ENCODE peak calls at places on chromosomes 11 and 22, in eight cellular contexts. One of them, this sample, is unnamed.
A peak's percentile ranks its signal among the peaks of the same experiment; 100 is the strongest.

GRCh38 chr11:119169272-119169719 is 771 bp downstream of the NLRX1 start:
- DNase-seq in kidney tubule cell: peak; percentile 89
- DNase-seq in HCT116: peak; percentile 53
- DNase-seq in AG04450: no peak
- DNase-seq in anterior cingulate cortex: no peak
- DNase-seq in NCI-H774: peak; percentile 26
- DNase-seq in colonic mucosa: peak; percentile 36
- DNase-seq in activated naive CD8-positive, alpha-beta T cell treated with anti-CD3 and anti-CD28 coated beads, Interleukin-2, amount 50 U/mL, for 24 hours: peak; percentile 51
- DNase-seq in this sample: no peak

GRCh38 chr11:86588566-86589090 is 83.8 kb downstream of the ME3 start:
- DNase-seq in kidney tubule cell: peak; percentile 84
- DNase-seq in HCT116: no peak
- DNase-seq in AG04450: no peak
- DNase-seq in anterior cingulate cortex: no peak
- DNase-seq in NCI-H774: peak; percentile 76
- DNase-seq in colonic mucosa: no peak
- DNase-seq in activated naive CD8-positive, alpha-beta T cell treated with anti-CD3 and anti-CD28 coated beads, Interleukin-2, amount 50 U/mL, for 24 hours: no peak
- DNase-seq in this sample: no peak

GRCh38 chr11:122154227-122154626 is 38.2 kb upstream of the BLID start:
- DNase-seq in kidney tubule cell: no peak
- DNase-seq in HCT116: no peak
- DNase-seq in AG04450: no peak
- DNase-seq in anterior cingulate cortex: no peak
- DNase-seq in NCI-H774: no peak
- DNase-seq in colonic mucosa: no peak
- DNase-seq in activated naive CD8-positive, alpha-beta T cell treated with anti-CD3 and anti-CD28 coated beads, Interleukin-2, amount 50 U/mL, for 24 hours: no peak
- DNase-seq in this sample: no peak

GRCh38 chr11:81578571-81578970 is 1155.1 kb downstream of the FAM181B start:
- DNase-seq in kidney tubule cell: no peak
- DNase-seq in HCT116: no peak
- DNase-seq in AG04450: no peak
- DNase-seq in anterior cingulate cortex: no peak
- DNase-seq in NCI-H774: no peak
- DNase-seq in colonic mucosa: no peak
- DNase-seq in activated naive CD8-positive, alpha-beta T cell treated with anti-CD3 and anti-CD28 coated beads, Interleukin-2, amount 50 U/mL, for 24 hours: no peak
- DNase-seq in this sample: no peak

GRCh38 chr11:62487698-62488551 is 58.7 kb downstream of the AHNAK start:
- DNase-seq in kidney tubule cell: no peak
- DNase-seq in HCT116: no peak
- DNase-seq in AG04450: no peak
- DNase-seq in anterior cingulate cortex: no peak
- DNase-seq in NCI-H774: peak; percentile 50
- DNase-seq in colonic mucosa: no peak
- DNase-seq in activated naive CD8-positive, alpha-beta T cell treated with anti-CD3 and anti-CD28 coated beads, Interleukin-2, amount 50 U/mL, for 24 hours: no peak
- DNase-seq in this sample: no peak

GRCh38 chr11:118657238-118657637 is 22.2 kb downstream of the TREH start:
- DNase-seq in kidney tubule cell: no peak
- DNase-seq in HCT116: no peak
- DNase-seq in AG04450: no peak
- DNase-seq in anterior cingulate cortex: no peak
- DNase-seq in NCI-H774: no peak
- DNase-seq in colonic mucosa: no peak
- DNase-seq in activated naive CD8-positive, alpha-beta T cell treated with anti-CD3 and anti-CD28 coated beads, Interleukin-2, amount 50 U/mL, for 24 hours: no peak
- DNase-seq in this sample: no peak

GRCh38 chr22:43956805-43957463 is 1.7 kb downstream of the SAMM50 start:
- DNase-seq in kidney tubule cell: no peak
- DNase-seq in HCT116: no peak
- DNase-seq in AG04450: no peak
- DNase-seq in anterior cingulate cortex: no peak
- DNase-seq in NCI-H774: no peak
- DNase-seq in colonic mucosa: no peak
- DNase-seq in activated naive CD8-positive, alpha-beta T cell treated with anti-CD3 and anti-CD28 coated beads, Interleukin-2, amount 50 U/mL, for 24 hours: no peak
- DNase-seq in this sample: no peak

GRCh38 chr11:75639752-75640151 is 29.1 kb downstream of the MAP6 start:
- DNase-seq in kidney tubule cell: peak; percentile 68
- DNase-seq in HCT116: no peak
- DNase-seq in AG04450: no peak
- DNase-seq in anterior cingulate cortex: peak; percentile 15
- DNase-seq in NCI-H774: peak; percentile 93
- DNase-seq in colonic mucosa: peak; percentile 50
- DNase-seq in activated naive CD8-positive, alpha-beta T cell treated with anti-CD3 and anti-CD28 coated beads, Interleukin-2, amount 50 U/mL, for 24 hours: no peak
- DNase-seq in this sample: peak; percentile 85

GRCh38 chr11:114977596-114977995 is 299.3 kb downstream of the NXPE2 start:
- DNase-seq in kidney tubule cell: no peak
- DNase-seq in HCT116: no peak
- DNase-seq in AG04450: no peak
- DNase-seq in anterior cingulate cortex: no peak
- DNase-seq in NCI-H774: peak; percentile 31
- DNase-seq in colonic mucosa: no peak
- DNase-seq in activated naive CD8-positive, alpha-beta T cell treated with anti-CD3 and anti-CD28 coated beads, Interleukin-2, amount 50 U/mL, for 24 hours: no peak
- DNase-seq in this sample: no peak

GRCh38 chr11:2825886-2826678 is 59.5 kb downstream of the CDKN1C start:
- DNase-seq in kidney tubule cell: peak; percentile 83
- DNase-seq in HCT116: no peak
- DNase-seq in AG04450: peak; percentile 91
- DNase-seq in anterior cingulate cortex: no peak
- DNase-seq in NCI-H774: no peak
- DNase-seq in colonic mucosa: peak; percentile 40
- DNase-seq in activated naive CD8-positive, alpha-beta T cell treated with anti-CD3 and anti-CD28 coated beads, Interleukin-2, amount 50 U/mL, for 24 hours: peak; percentile 23
- DNase-seq in this sample: no peak

GRCh38 chr11:126115253-126115540 is 52.5 kb upstream of the CDON start:
- DNase-seq in kidney tubule cell: peak; percentile 16
- DNase-seq in HCT116: no peak
- DNase-seq in AG04450: no peak
- DNase-seq in anterior cingulate cortex: no peak
- DNase-seq in NCI-H774: peak; percentile 37
- DNase-seq in colonic mucosa: peak; percentile 47
- DNase-seq in activated naive CD8-positive, alpha-beta T cell treated with anti-CD3 and anti-CD28 coated beads, Interleukin-2, amount 50 U/mL, for 24 hours: no peak
- DNase-seq in this sample: no peak

GRCh38 chr22:19473578-19473977 is 5.4 kb downstream of the UFD1 start:
- DNase-seq in kidney tubule cell: peak; percentile 21
- DNase-seq in HCT116: no peak
- DNase-seq in AG04450: no peak
- DNase-seq in anterior cingulate cortex: no peak
- DNase-seq in NCI-H774: no peak
- DNase-seq in colonic mucosa: no peak
- DNase-seq in activated naive CD8-positive, alpha-beta T cell treated with anti-CD3 and anti-CD28 coated beads, Interleukin-2, amount 50 U/mL, for 24 hours: no peak
- DNase-seq in this sample: no peak

GRCh38 chr22:37406836-37407235 is 20.4 kb downstream of the ELFN2 start:
- DNase-seq in kidney tubule cell: no peak
- DNase-seq in HCT116: no peak
- DNase-seq in AG04450: no peak
- DNase-seq in anterior cingulate cortex: no peak
- DNase-seq in NCI-H774: no peak
- DNase-seq in colonic mucosa: no peak
- DNase-seq in activated naive CD8-positive, alpha-beta T cell treated with anti-CD3 and anti-CD28 coated beads, Interleukin-2, amount 50 U/mL, for 24 hours: no peak
- DNase-seq in this sample: no peak

GRCh38 chr11:19903620-19904069 is 191.0 kb downstream of the NAV2 start:
- DNase-seq in kidney tubule cell: peak; percentile 71
- DNase-seq in HCT116: peak; percentile 62
- DNase-seq in AG04450: peak; percentile 64
- DNase-seq in anterior cingulate cortex: no peak
- DNase-seq in NCI-H774: peak; percentile 52
- DNase-seq in colonic mucosa: peak; percentile 82
- DNase-seq in activated naive CD8-positive, alpha-beta T cell treated with anti-CD3 and anti-CD28 coated beads, Interleukin-2, amount 50 U/mL, for 24 hours: peak; percentile 66
- DNase-seq in this sample: peak; percentile 31

GRCh38 chr11:107203656-107204055 is 185.4 kb upstream of the GUCY1A2 start:
- DNase-seq in kidney tubule cell: no peak
- DNase-seq in HCT116: no peak
- DNase-seq in AG04450: no peak
- DNase-seq in anterior cingulate cortex: no peak
- DNase-seq in NCI-H774: no peak
- DNase-seq in colonic mucosa: no peak
- DNase-seq in activated naive CD8-positive, alpha-beta T cell treated with anti-CD3 and anti-CD28 coated beads, Interleukin-2, amount 50 U/mL, for 24 hours: no peak
- DNase-seq in this sample: no peak

GRCh38 chr11:112828433-112828832 is 132.8 kb upstream of the NCAM1 start:
- DNase-seq in kidney tubule cell: no peak
- DNase-seq in HCT116: no peak
- DNase-seq in AG04450: no peak
- DNase-seq in anterior cingulate cortex: no peak
- DNase-seq in NCI-H774: no peak
- DNase-seq in colonic mucosa: no peak
- DNase-seq in activated naive CD8-positive, alpha-beta T cell treated with anti-CD3 and anti-CD28 coated beads, Interleukin-2, amount 50 U/mL, for 24 hours: no peak
- DNase-seq in this sample: no peak

GRCh38 chr22:47176573-47177333 is 414.3 kb downstream of the TBC1D22A start:
- DNase-seq in kidney tubule cell: no peak
- DNase-seq in HCT116: no peak
- DNase-seq in AG04450: no peak
- DNase-seq in anterior cingulate cortex: no peak
- DNase-seq in NCI-H774: no peak
- DNase-seq in colonic mucosa: no peak
- DNase-seq in activated naive CD8-positive, alpha-beta T cell treated with anti-CD3 and anti-CD28 coated beads, Interleukin-2, amount 50 U/mL, for 24 hours: no peak
- DNase-seq in this sample: no peak

GRCh38 chr11:133893381-133893780 is 48.1 kb upstream of the SPATA19 start:
- DNase-seq in kidney tubule cell: no peak
- DNase-seq in HCT116: no peak
- DNase-seq in AG04450: no peak
- DNase-seq in anterior cingulate cortex: no peak
- DNase-seq in NCI-H774: no peak
- DNase-seq in colonic mucosa: no peak
- DNase-seq in activated naive CD8-positive, alpha-beta T cell treated with anti-CD3 and anti-CD28 coated beads, Interleukin-2, amount 50 U/mL, for 24 hours: no peak
- DNase-seq in this sample: no peak

GRCh38 chr11:29093416-29093815 is 923.4 kb downstream of the KCNA4 start:
- DNase-seq in kidney tubule cell: peak; percentile 67
- DNase-seq in HCT116: no peak
- DNase-seq in AG04450: peak; percentile 20
- DNase-seq in anterior cingulate cortex: no peak
- DNase-seq in NCI-H774: no peak
- DNase-seq in colonic mucosa: no peak
- DNase-seq in activated naive CD8-positive, alpha-beta T cell treated with anti-CD3 and anti-CD28 coated beads, Interleukin-2, amount 50 U/mL, for 24 hours: no peak
- DNase-seq in this sample: no peak

GRCh38 chr11:12133539-12134238 is 23.3 kb downstream of the MICAL2 start:
- DNase-seq in kidney tubule cell: no peak
- DNase-seq in HCT116: no peak
- DNase-seq in AG04450: no peak
- DNase-seq in anterior cingulate cortex: no peak
- DNase-seq in NCI-H774: no peak
- DNase-seq in colonic mucosa: no peak
- DNase-seq in activated naive CD8-positive, alpha-beta T cell treated with anti-CD3 and anti-CD28 coated beads, Interleukin-2, amount 50 U/mL, for 24 hours: no peak
- DNase-seq in this sample: no peak

GRCh38 chr11:59145534-59145933 is 2.9 kb downstream of the FAM111A start:
- DNase-seq in kidney tubule cell: peak; percentile 3
- DNase-seq in HCT116: no peak
- DNase-seq in AG04450: no peak
- DNase-seq in anterior cingulate cortex: no peak
- DNase-seq in NCI-H774: no peak
- DNase-seq in colonic mucosa: no peak
- DNase-seq in activated naive CD8-positive, alpha-beta T cell treated with anti-CD3 and anti-CD28 coated beads, Interleukin-2, amount 50 U/mL, for 24 hours: no peak
- DNase-seq in this sample: no peak

GRCh38 chr11:30992513-30992849 is 377.1 kb downstream of the DCDC1 start:
- DNase-seq in kidney tubule cell: no peak
- DNase-seq in HCT116: no peak
- DNase-seq in AG04450: no peak
- DNase-seq in anterior cingulate cortex: no peak
- DNase-seq in NCI-H774: no peak
- DNase-seq in colonic mucosa: no peak
- DNase-seq in activated naive CD8-positive, alpha-beta T cell treated with anti-CD3 and anti-CD28 coated beads, Interleukin-2, amount 50 U/mL, for 24 hours: no peak
- DNase-seq in this sample: no peak

GRCh38 chr22:19607198-19608113 is 83.2 kb upstream of the CLDN5 start:
- DNase-seq in kidney tubule cell: peak; percentile 50
- DNase-seq in HCT116: no peak
- DNase-seq in AG04450: no peak
- DNase-seq in anterior cingulate cortex: no peak
- DNase-seq in NCI-H774: peak; percentile 81
- DNase-seq in colonic mucosa: no peak
- DNase-seq in activated naive CD8-positive, alpha-beta T cell treated with anti-CD3 and anti-CD28 coated beads, Interleukin-2, amount 50 U/mL, for 24 hours: peak; percentile 31
- DNase-seq in this sample: no peak

GRCh38 chr11:8192016-8192895 is 23.4 kb upstream of the RIC3 start:
- DNase-seq in kidney tubule cell: peak; percentile 65
- DNase-seq in HCT116: peak; percentile 41
- DNase-seq in AG04450: peak; percentile 32
- DNase-seq in anterior cingulate cortex: peak; percentile 8
- DNase-seq in NCI-H774: peak; percentile 36
- DNase-seq in colonic mucosa: peak; percentile 63
- DNase-seq in activated naive CD8-positive, alpha-beta T cell treated with anti-CD3 and anti-CD28 coated beads, Interleukin-2, amount 50 U/mL, for 24 hours: peak; percentile 52
- DNase-seq in this sample: peak; percentile 37